ENCODE peak calls at places on chromosomes 16 and 17, in seven cellular contexts. One of them, this sample, is unnamed.

GRCh38 chr17:73376152-73376551 is 64.4 kb upstream of the CDC42EP4 start:
- DNase-seq in neuronal stem cell: no peak
- DNase-seq in mucosa of descending colon: no peak
- DNase-seq in stomach: no peak
- DNase-seq in lower lobe of right lung: no peak
- DNase-seq in mammary epithelial cell: no peak
- DNase-seq in heart right ventricle: no peak
- DNase-seq in this sample: no peak

GRCh38 chr17:78383725-78384471 is 5.4 kb downstream of the PGS1 start:
- DNase-seq in neuronal stem cell: no peak
- DNase-seq in mucosa of descending colon: peak; percentile 88
- DNase-seq in stomach: peak; percentile 57
- DNase-seq in lower lobe of right lung: peak; percentile 90
- DNase-seq in mammary epithelial cell: peak; percentile 97
- DNase-seq in heart right ventricle: peak; percentile 75
- DNase-seq in this sample: peak; percentile 70

GRCh38 chr16:23670137-23670776 is 8.4 kb upstream of the PLK1 start:
- DNase-seq in neuronal stem cell: no peak
- DNase-seq in mucosa of descending colon: no peak
- DNase-seq in stomach: no peak
- DNase-seq in lower lobe of right lung: no peak
- DNase-seq in mammary epithelial cell: peak; percentile 94
- DNase-seq in heart right ventricle: no peak
- DNase-seq in this sample: no peak

GRCh38 chr17:29379084-29379811 is 10.9 kb upstream of the TAOK1 start:
- DNase-seq in neuronal stem cell: no peak
- DNase-seq in mucosa of descending colon: no peak
- DNase-seq in stomach: no peak
- DNase-seq in lower lobe of right lung: no peak
- DNase-seq in mammary epithelial cell: peak; percentile 39
- DNase-seq in heart right ventricle: no peak
- DNase-seq in this sample: no peak

GRCh38 chr17:27529230-27529796 is 73.1 kb downstream of the KSR1 start:
- DNase-seq in neuronal stem cell: no peak
- DNase-seq in mucosa of descending colon: no peak
- DNase-seq in stomach: no peak
- DNase-seq in lower lobe of right lung: peak; percentile 75
- DNase-seq in mammary epithelial cell: no peak
- DNase-seq in heart right ventricle: no peak
- DNase-seq in this sample: no peak

GRCh38 chr17:47096343-47096742 is 92.8 kb downstream of the CDC27 start:
- DNase-seq in neuronal stem cell: no peak
- DNase-seq in mucosa of descending colon: no peak
- DNase-seq in stomach: no peak
- DNase-seq in lower lobe of right lung: no peak
- DNase-seq in mammary epithelial cell: no peak
- DNase-seq in heart right ventricle: no peak
- DNase-seq in this sample: no peak

GRCh38 chr16:87854053-87854906 is 15.0 kb downstream of the SLC7A5 start:
- DNase-seq in neuronal stem cell: no peak
- DNase-seq in mucosa of descending colon: peak; percentile 77
- DNase-seq in stomach: no peak
- DNase-seq in lower lobe of right lung: no peak
- DNase-seq in mammary epithelial cell: peak; percentile 87
- DNase-seq in heart right ventricle: no peak
- DNase-seq in this sample: no peak

GRCh38 chr16:1947369-1947670 is 4.3 kb upstream of the MSRB1 start:
- DNase-seq in neuronal stem cell: no peak
- DNase-seq in mucosa of descending colon: no peak
- DNase-seq in stomach: no peak
- DNase-seq in lower lobe of right lung: peak; percentile 31
- DNase-seq in mammary epithelial cell: no peak
- DNase-seq in heart right ventricle: no peak
- DNase-seq in this sample: no peak

GRCh38 chr17:27609606-27610303 is 21.2 kb upstream of the LGALS9 start:
- DNase-seq in neuronal stem cell: no peak
- DNase-seq in mucosa of descending colon: peak; percentile 55
- DNase-seq in stomach: peak; percentile 74
- DNase-seq in lower lobe of right lung: no peak
- DNase-seq in mammary epithelial cell: peak; percentile 42
- DNase-seq in heart right ventricle: no peak
- DNase-seq in this sample: peak; percentile 63

GRCh38 chr16:72986011-72986410 is 61.9 kb downstream of the ZFHX3 start:
- DNase-seq in neuronal stem cell: no peak
- DNase-seq in mucosa of descending colon: no peak
- DNase-seq in stomach: no peak
- DNase-seq in lower lobe of right lung: no peak
- DNase-seq in mammary epithelial cell: no peak
- DNase-seq in heart right ventricle: peak; percentile 65
- DNase-seq in this sample: peak; percentile 81

GRCh38 chr16:80319181-80319580 is 221.6 kb upstream of the DYNLRB2 start:
- DNase-seq in neuronal stem cell: no peak
- DNase-seq in mucosa of descending colon: no peak
- DNase-seq in stomach: no peak
- DNase-seq in lower lobe of right lung: no peak
- DNase-seq in mammary epithelial cell: peak; percentile 50
- DNase-seq in heart right ventricle: no peak
- DNase-seq in this sample: no peak

GRCh38 chr17:62628845-62629555 is 1.5 kb downstream of the MRC2 start:
- DNase-seq in neuronal stem cell: no peak
- DNase-seq in mucosa of descending colon: no peak
- DNase-seq in stomach: no peak
- DNase-seq in lower lobe of right lung: no peak
- DNase-seq in mammary epithelial cell: peak; percentile 39
- DNase-seq in heart right ventricle: no peak
- DNase-seq in this sample: no peak

GRCh38 chr16:3170440-3171180 is 17.4 kb upstream of the OR1F1 start:
- DNase-seq in neuronal stem cell: no peak
- DNase-seq in mucosa of descending colon: no peak
- DNase-seq in stomach: no peak
- DNase-seq in lower lobe of right lung: peak; percentile 48
- DNase-seq in mammary epithelial cell: no peak
- DNase-seq in heart right ventricle: no peak
- DNase-seq in this sample: peak; percentile 34

GRCh38 chr16:22184615-22184968 is 21.5 kb upstream of the EEF2K start:
- DNase-seq in neuronal stem cell: no peak
- DNase-seq in mucosa of descending colon: no peak
- DNase-seq in stomach: no peak
- DNase-seq in lower lobe of right lung: no peak
- DNase-seq in mammary epithelial cell: no peak
- DNase-seq in heart right ventricle: no peak
- DNase-seq in this sample: no peak

GRCh38 chr17:74408262-74408661 is 23.6 kb upstream of the GPRC5C start:
- DNase-seq in neuronal stem cell: no peak
- DNase-seq in mucosa of descending colon: no peak
- DNase-seq in stomach: peak; percentile 65
- DNase-seq in lower lobe of right lung: peak; percentile 57
- DNase-seq in mammary epithelial cell: peak; percentile 18
- DNase-seq in heart right ventricle: no peak
- DNase-seq in this sample: no peak

GRCh38 chr17:45425125-45425983 is 7.3 kb downstream of the ARHGAP27 start:
- DNase-seq in neuronal stem cell: no peak
- DNase-seq in mucosa of descending colon: peak; percentile 94
- DNase-seq in stomach: peak; percentile 92
- DNase-seq in lower lobe of right lung: peak; percentile 88
- DNase-seq in mammary epithelial cell: peak; percentile 97
- DNase-seq in heart right ventricle: peak; percentile 58
- DNase-seq in this sample: peak; percentile 56

GRCh38 chr17:28271431-28271830 is 47.6 kb upstream of the TMEM97 start:
- DNase-seq in neuronal stem cell: no peak
- DNase-seq in mucosa of descending colon: no peak
- DNase-seq in stomach: no peak
- DNase-seq in lower lobe of right lung: no peak
- DNase-seq in mammary epithelial cell: no peak
- DNase-seq in heart right ventricle: no peak
- DNase-seq in this sample: no peak

GRCh38 chr17:61877837-61878236 is 14.5 kb upstream of the BRIP1 start:
- DNase-seq in neuronal stem cell: no peak
- DNase-seq in mucosa of descending colon: no peak
- DNase-seq in stomach: no peak
- DNase-seq in lower lobe of right lung: no peak
- DNase-seq in mammary epithelial cell: no peak
- DNase-seq in heart right ventricle: no peak
- DNase-seq in this sample: no peak

GRCh38 chr16:89337965-89338364 is 120.5 kb downstream of the ZNF778 start:
- DNase-seq in neuronal stem cell: no peak
- DNase-seq in mucosa of descending colon: peak; percentile 42
- DNase-seq in stomach: no peak
- DNase-seq in lower lobe of right lung: peak; percentile 33
- DNase-seq in mammary epithelial cell: no peak
- DNase-seq in heart right ventricle: no peak
- DNase-seq in this sample: no peak

GRCh38 chr16:2520784-2521577 is 810 bp downstream of the AMDHD2 start:
- DNase-seq in neuronal stem cell: no peak
- DNase-seq in mucosa of descending colon: peak; percentile 86
- DNase-seq in stomach: peak; percentile 50
- DNase-seq in lower lobe of right lung: peak; percentile 68
- DNase-seq in mammary epithelial cell: no peak
- DNase-seq in heart right ventricle: peak; percentile 9
- DNase-seq in this sample: peak; percentile 23

GRCh38 chr17:57211543-57211942 is 44.8 kb upstream of the MSI2 start:
- DNase-seq in neuronal stem cell: no peak
- DNase-seq in mucosa of descending colon: no peak
- DNase-seq in stomach: no peak
- DNase-seq in lower lobe of right lung: no peak
- DNase-seq in mammary epithelial cell: peak; percentile 79
- DNase-seq in heart right ventricle: no peak
- DNase-seq in this sample: no peak

GRCh38 chr16:53816211-53816610 is 112.3 kb downstream of the FTO start:
- DNase-seq in neuronal stem cell: no peak
- DNase-seq in mucosa of descending colon: no peak
- DNase-seq in stomach: no peak
- DNase-seq in lower lobe of right lung: no peak
- DNase-seq in mammary epithelial cell: peak; percentile 69
- DNase-seq in heart right ventricle: no peak
- DNase-seq in this sample: no peak

GRCh38 chr17:48610282-48611211 is at the start of gene HOXB7:
- DNase-seq in neuronal stem cell: no peak
- DNase-seq in mucosa of descending colon: peak; percentile 86
- DNase-seq in stomach: peak; percentile 45
- DNase-seq in lower lobe of right lung: peak; percentile 67
- DNase-seq in mammary epithelial cell: no peak
- DNase-seq in heart right ventricle: peak; percentile 27
- DNase-seq in this sample: no peak

GRCh38 chr16:65739518-65739917 is 617.7 kb upstream of the CDH11 start:
- DNase-seq in neuronal stem cell: no peak
- DNase-seq in mucosa of descending colon: no peak
- DNase-seq in stomach: no peak
- DNase-seq in lower lobe of right lung: no peak
- DNase-seq in mammary epithelial cell: no peak
- DNase-seq in heart right ventricle: no peak
- DNase-seq in this sample: no peak

GRCh38 chr17:50953831-50954601 is 87.9 kb upstream of the TOB1 start:
- DNase-seq in neuronal stem cell: no peak
- DNase-seq in mucosa of descending colon: peak; percentile 72
- DNase-seq in stomach: no peak
- DNase-seq in lower lobe of right lung: peak; percentile 69
- DNase-seq in mammary epithelial cell: peak; percentile 85
- DNase-seq in heart right ventricle: peak; percentile 73
- DNase-seq in this sample: peak; percentile 74

GRCh38 chr17:82949361-82949760 is 109.5 kb upstream of the ZNF750 start:
- DNase-seq in neuronal stem cell: no peak
- DNase-seq in mucosa of descending colon: no peak
- DNase-seq in stomach: no peak
- DNase-seq in lower lobe of right lung: peak; percentile 34
- DNase-seq in mammary epithelial cell: no peak
- DNase-seq in heart right ventricle: no peak
- DNase-seq in this sample: no peak
- H3K36me3 ChIP-seq in neuronal stem cell: peaks cover 22% of the 10 kb centered on the region
- H3K36me3 ChIP-seq in mucosa of descending colon: no peaks in the 10 kb centered on the region
- H3K36me3 ChIP-seq in stomach: no peaks in the 10 kb centered on the region
- H3K36me3 ChIP-seq in lower lobe of right lung: peaks cover 2% of the 10 kb centered on the region
- H3K36me3 ChIP-seq in mammary epithelial cell: no peaks in the 10 kb centered on the region
- H3K36me3 ChIP-seq in heart right ventricle: peaks cover 30% of the 10 kb centered on the region
- H3K36me3 ChIP-seq in this sample: no peaks in the 10 kb centered on the region

GRCh38 chr17:14300628-14301278 is at the start of gene HS3ST3B1:
- DNase-seq in neuronal stem cell: peak; percentile 99
- DNase-seq in mucosa of descending colon: peak; percentile 99
- DNase-seq in stomach: peak; percentile 97
- DNase-seq in lower lobe of right lung: peak; percentile 98
- DNase-seq in mammary epithelial cell: peak; percentile 99
- DNase-seq in heart right ventricle: peak; percentile 99
- DNase-seq in this sample: peak; percentile 98
- H3K4me1 ChIP-seq in neuronal stem cell: peaks cover 12% of the 10 kb centered on the region
- H3K4me1 ChIP-seq in mucosa of descending colon: peaks cover 52% of the 10 kb centered on the region
- H3K4me1 ChIP-seq in stomach: peaks cover 60% of the 10 kb centered on the region
- H3K4me1 ChIP-seq in lower lobe of right lung: peaks cover 44% of the 10 kb centered on the region
- H3K4me1 ChIP-seq in mammary epithelial cell: peaks cover 32% of the 10 kb centered on the region
- H3K4me1 ChIP-seq in heart right ventricle: peaks cover 78% of the 10 kb centered on the region
- H3K4me1 ChIP-seq in this sample: peaks cover 54% of the 10 kb centered on the region

GRCh38 chr17:35843698-35844097 is 25.0 kb downstream of the HEATR9 start:
- DNase-seq in neuronal stem cell: no peak
- DNase-seq in mucosa of descending colon: no peak
- DNase-seq in stomach: no peak
- DNase-seq in lower lobe of right lung: no peak
- DNase-seq in mammary epithelial cell: no peak
- DNase-seq in heart right ventricle: no peak
- DNase-seq in this sample: no peak

GRCh38 chr17:35842239-35842638 is 26.5 kb downstream of the HEATR9 start:
- DNase-seq in neuronal stem cell: no peak
- DNase-seq in mucosa of descending colon: no peak
- DNase-seq in stomach: no peak
- DNase-seq in lower lobe of right lung: no peak
- DNase-seq in mammary epithelial cell: no peak
- DNase-seq in heart right ventricle: no peak
- DNase-seq in this sample: no peak

GRCh38 chr17:35847006-35847405 is 21.7 kb downstream of the HEATR9 start:
- DNase-seq in neuronal stem cell: no peak
- DNase-seq in mucosa of descending colon: no peak
- DNase-seq in stomach: no peak
- DNase-seq in lower lobe of right lung: no peak
- DNase-seq in mammary epithelial cell: no peak
- DNase-seq in heart right ventricle: no peak
- DNase-seq in this sample: no peak

GRCh38 chr17:35846055-35846809 is 22.5 kb downstream of the HEATR9 start:
- DNase-seq in neuronal stem cell: no peak
- DNase-seq in mucosa of descending colon: no peak
- DNase-seq in stomach: no peak
- DNase-seq in lower lobe of right lung: no peak
- DNase-seq in mammary epithelial cell: no peak
- DNase-seq in heart right ventricle: no peak
- DNase-seq in this sample: no peak

GRCh38 chr17:35844547-35844946 is 24.1 kb downstream of the HEATR9 start:
- DNase-seq in neuronal stem cell: no peak
- DNase-seq in mucosa of descending colon: no peak
- DNase-seq in stomach: no peak
- DNase-seq in lower lobe of right lung: no peak
- DNase-seq in mammary epithelial cell: no peak
- DNase-seq in heart right ventricle: no peak
- DNase-seq in this sample: no peak
- H3K36me3 ChIP-seq in neuronal stem cell: peaks cover 38% of the 10 kb centered on the region
- H3K36me3 ChIP-seq in mucosa of descending colon: peaks cover 14% of the 10 kb centered on the region
- H3K36me3 ChIP-seq in stomach: peaks cover 59% of the 10 kb centered on the region
- H3K36me3 ChIP-seq in lower lobe of right lung: peaks cover 99% of the 10 kb centered on the region
- H3K36me3 ChIP-seq in mammary epithelial cell: peaks cover 45% of the 10 kb centered on the region
- H3K36me3 ChIP-seq in heart right ventricle: peaks cover 99% of the 10 kb centered on the region
- H3K36me3 ChIP-seq in this sample: peaks cover 75% of the 10 kb centered on the region

DNA sequence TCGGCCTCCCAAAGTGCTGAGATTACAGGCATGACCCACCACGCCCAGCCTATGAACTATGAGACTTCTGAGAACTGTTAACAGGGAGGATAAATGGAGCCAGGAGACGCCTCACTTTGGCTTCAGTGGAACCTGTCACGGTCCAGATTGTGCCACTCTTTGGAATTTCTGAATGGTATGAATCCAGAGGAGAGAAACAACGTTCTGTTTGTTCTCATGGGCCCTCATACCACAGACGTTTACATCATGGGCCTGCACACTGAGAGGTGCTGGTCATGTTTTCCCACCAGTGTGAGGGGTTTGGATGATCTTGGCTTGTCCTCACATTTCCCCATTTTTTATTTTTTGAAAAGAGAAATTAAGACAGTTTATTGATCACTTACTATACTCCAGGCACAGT is 90.3 kb downstream of the YPEL2 start:
- DNase-seq in neuronal stem cell: no peak
- DNase-seq in mucosa of descending colon: no peak
- DNase-seq in stomach: no peak
- DNase-seq in lower lobe of right lung: no peak
- DNase-seq in mammary epithelial cell: no peak
- DNase-seq in heart right ventricle: no peak
- DNase-seq in this sample: no peak
- H3K4me1 ChIP-seq in neuronal stem cell: peaks cover 14% of the 10 kb centered on the region
- H3K4me1 ChIP-seq in mucosa of descending colon: no peaks in the 10 kb centered on the region
- H3K4me1 ChIP-seq in stomach: peaks cover 13% of the 10 kb centered on the region
- H3K4me1 ChIP-seq in lower lobe of right lung: peaks cover 29% of the 10 kb centered on the region
- H3K4me1 ChIP-seq in mammary epithelial cell: no peaks in the 10 kb centered on the region
- H3K4me1 ChIP-seq in heart right ventricle: peaks cover 45% of the 10 kb centered on the region
- H3K4me1 ChIP-seq in this sample: peaks cover 44% of the 10 kb centered on the region

This sample was measured in heart left ventricle.